ENCODE peak calls at places on chromosomes 2 and 18, in four cellular contexts. Y, P, R and D are unnamed samples.

GRCh38 chr2:176101216-176101845 is 1.7 kb downstream of the HOXD12 start:
- DNase-seq in P (no peak), Y (no peak), R (no peak), D (no peak)

GRCh38 chr18:79576686-79577351 is 102.8 kb upstream of the CTDP1 start:
- DNase-seq in Y (no peak), P (no peak), R (no peak), D (no peak)

GRCh38 chr2:120222186-120223033 is 790 bp downstream of the TMEM185B start:
- DNase-seq in P (peak; percentile 37), R (no peak), Y (no peak), D (no peak)

GRCh38 chr2:47007221-47007825 is 91.7 kb upstream of the MCFD2 start:
- DNase-seq in P (no peak), Y (no peak), R (no peak), D (no peak)

GRCh38 chr2:179898873-179899272 is 37.5 kb upstream of the ZNF385B start:
- DNase-seq in R (peak; percentile 26), P (no peak), Y (peak; percentile 26), D (no peak)

GRCh38 chr2:111226797-111227700 is 106.3 kb downstream of the BCL2L11 start:
- DNase-seq in Y (no peak), P (no peak), R (no peak), D (no peak)

GRCh38 chr18:3794537-3795348 is 344.8 kb downstream of the TGIF1 start:
- DNase-seq in Y (no peak), P (no peak), R (peak; percentile 95), D (no peak)

GRCh38 chr2:215548714-215549113 is 112.8 kb upstream of the FN1 start:
- DNase-seq in Y (no peak), P (no peak), R (peak; percentile 83), D (no peak)

GRCh38 chr2:157785200-157785599 is 90.9 kb downstream of the ACVR1 start:
- DNase-seq in P (no peak), R (peak; percentile 42), Y (no peak), D (no peak)

GRCh38 chr2:205060269-205060668 is 515.0 kb downstream of the PARD3B start:
- DNase-seq in R (peak; percentile 55), P (no peak), Y (no peak), D (no peak)

GRCh38 chr2:168343586-168343985 is 96.2 kb upstream of the STK39 start:
- DNase-seq in R (peak; percentile 35), P (no peak), Y (no peak), D (no peak)

GRCh38 chr2:177778472-177778871 is 294.1 kb downstream of the PDE11A start:
- DNase-seq in P (no peak), R (no peak), Y (no peak), D (no peak)

GRCh38 chr18:21444465-21445023 is 156.0 kb downstream of the ESCO1 start:
- DNase-seq in R (peak; percentile 48), P (no peak), Y (peak; percentile 58), D (no peak)

GRCh38 chr2:42830922-42831574 is 38.7 kb upstream of the HAAO start:
- DNase-seq in Y (no peak), P (no peak), R (no peak), D (no peak)

GRCh38 chr2:240952496-240953246 is 45.7 kb upstream of the SNED1 start:
- DNase-seq in P (peak; percentile 29), R (no peak), Y (no peak), D (peak; percentile 0)

GRCh38 chr2:196284033-196284844 is 112.9 kb upstream of the STK17B start:
- DNase-seq in Y (no peak), P (no peak), R (no peak), D (no peak)

GRCh38 chr2:31945572-31945935 is 65.3 kb downstream of the MEMO1 start:
- DNase-seq in R (no peak), Y (no peak), P (no peak), D (no peak)

GRCh38 chr18:76213996-76214395 is 281.0 kb downstream of the ZNF516 start:
- DNase-seq in Y (no peak), P (no peak), R (no peak), D (no peak)

GRCh38 chr18:76205906-76206305 is 289.1 kb downstream of the ZNF516 start:
- DNase-seq in P (no peak), Y (no peak), R (no peak), D (no peak)

GRCh38 chr18:76212958-76213357 is 282.1 kb downstream of the ZNF516 start:
- DNase-seq in R (no peak), Y (no peak), P (no peak), D (no peak)

GRCh38 chr18:76208632-76209308 is 286.3 kb downstream of the ZNF516 start:
- DNase-seq in Y (peak; percentile 5), R (no peak), P (no peak), D (no peak)

DNA sequence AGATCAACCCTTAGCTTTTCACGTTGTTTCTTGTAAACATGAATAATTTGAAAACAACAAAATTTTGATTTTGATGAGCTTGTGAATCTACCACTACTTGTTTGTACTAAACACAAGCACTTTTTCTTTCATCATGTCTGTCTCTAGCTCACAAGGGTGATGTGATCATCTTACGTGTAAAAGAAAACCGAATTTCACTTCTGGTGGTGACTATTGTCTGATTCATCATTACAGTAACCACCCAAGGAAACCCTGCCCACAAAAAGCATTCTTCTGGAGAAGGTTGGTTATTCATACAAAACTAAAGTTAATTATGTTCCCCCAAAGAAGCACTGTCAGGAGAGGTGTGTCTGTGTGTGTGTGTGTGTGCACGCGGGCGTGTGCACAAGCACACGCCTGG is 285.4 kb downstream of the ZNF516 start:
- DNase-seq in Y (no peak), P (no peak), R (peak; percentile 90), D (no peak)
- TF ChIP-seq CTCF in Y (no peak), P (no peak), R (no peak), D (no peak)

GRCh38 chr18:28637897-28638296 is 461.0 kb upstream of the CDH2 start:
- DNase-seq in R (no peak), P (no peak), Y (no peak), D (no peak)
- TF ChIP-seq CTCF in R (peak; percentile 2), P (no peak), Y (no peak), D (no peak)

GRCh38 chr2:233871432-233871831 is 3.2 kb upstream of the MSL3B start:
- DNase-seq in Y (no peak), R (no peak), P (no peak), D (no peak)

GRCh38 chr2:233867993-233868532 is at the start of gene MSL3B:
- DNase-seq in R (peak; percentile 51), P (peak; percentile 56), Y (peak; percentile 64), D (peak; percentile 53)

GRCh38 chr2:233866479-233866878 is 1.7 kb downstream of the MSL3B start:
- DNase-seq in Y (no peak), R (no peak), P (no peak), D (no peak)

GRCh38 chr2:233862261-233862768 is 5.9 kb downstream of the MSL3B start:
- DNase-seq in R (no peak), P (no peak), Y (no peak), D (no peak)

DNA sequence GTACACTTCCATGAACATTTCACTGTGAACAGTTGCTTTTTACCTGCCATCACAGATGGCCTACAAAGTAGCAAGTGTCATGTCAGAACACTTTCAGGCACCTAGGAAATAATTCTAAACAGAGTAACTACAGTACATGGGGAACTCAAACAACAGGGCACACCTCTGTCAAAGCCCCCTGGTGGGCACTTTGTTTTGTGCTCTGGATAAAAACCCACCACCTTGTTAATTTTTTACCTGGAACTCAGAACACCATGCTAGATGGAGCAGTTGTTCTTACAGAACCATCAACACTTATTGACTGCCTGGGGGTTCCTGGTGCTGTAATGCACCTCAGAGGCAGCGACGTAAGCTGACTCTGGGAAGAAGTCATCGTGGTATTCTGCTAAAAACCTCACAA is 2.3 kb downstream of the MSL3B start:
- DNase-seq in P (no peak), Y (no peak), R (no peak), D (no peak)
- TF ChIP-seq CTCF in P (peak; percentile 45), Y (peak; percentile 17), R (no peak), D (no peak)

GRCh38 chr2:129623783-129624182 is 355.7 kb upstream of the RAB6C start:
- DNase-seq in R (no peak), Y (no peak), P (no peak), D (no peak)

DNA sequence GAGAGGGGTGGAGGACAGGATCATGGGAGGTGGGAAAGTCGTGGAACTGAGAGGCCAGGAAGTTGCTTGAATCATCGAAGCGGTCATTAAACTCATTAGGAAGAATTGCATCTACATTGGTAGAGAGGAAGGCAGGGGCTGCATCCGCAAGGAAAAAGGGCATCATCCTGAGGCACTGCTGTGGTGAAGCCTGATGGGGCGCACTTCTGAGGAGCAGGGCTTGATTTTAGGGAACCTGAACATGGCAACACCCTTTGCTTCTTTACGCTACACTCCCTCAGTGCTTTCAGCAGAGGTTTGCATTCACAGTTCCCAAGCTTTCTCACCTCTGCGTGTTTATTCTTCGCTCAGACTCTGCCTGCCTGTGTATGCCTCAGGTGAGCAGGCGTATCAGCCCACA is 352.0 kb upstream of the RAB6C start:
- DNase-seq in Y (no peak), R (no peak), P (no peak), D (no peak)
- TF ChIP-seq CTCF in Y (no peak), R (no peak), P (no peak), D (no peak)

DNA sequence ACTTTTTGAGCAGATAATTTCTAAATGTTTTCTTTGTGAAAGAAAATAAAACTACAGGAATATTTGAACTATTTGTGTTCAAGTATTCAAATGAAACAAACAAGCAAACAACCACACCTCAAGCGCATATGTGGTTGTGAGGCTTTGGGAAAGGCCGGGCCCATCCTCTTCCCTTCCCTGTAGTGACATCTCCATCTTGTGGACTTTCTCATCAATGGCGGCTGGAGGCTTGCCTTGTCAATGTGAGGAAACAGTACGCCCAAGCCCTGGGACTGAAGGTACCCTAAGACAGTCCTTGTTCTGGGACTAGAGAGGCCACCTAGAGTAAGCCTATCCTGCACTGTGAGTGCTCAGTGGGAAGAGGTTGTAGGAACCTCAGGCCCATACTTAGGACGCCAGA is 166.8 kb downstream of the TPGS2 start:
- DNase-seq in R (no peak), Y (no peak), P (no peak), D (no peak)
- TF ChIP-seq CTCF in R (peak; percentile 39), Y (peak; percentile 9), P (no peak), D (no peak)

GRCh38 chr2:1742680-1743395 is 1.5 kb downstream of the PXDN start:
- DNase-seq in P (no peak), Y (peak; percentile 80), R (peak; percentile 90), D (no peak)
- TF ChIP-seq CTCF in P (no peak), Y (peak; percentile 67), R (peak; percentile 75), D (no peak)

DNA sequence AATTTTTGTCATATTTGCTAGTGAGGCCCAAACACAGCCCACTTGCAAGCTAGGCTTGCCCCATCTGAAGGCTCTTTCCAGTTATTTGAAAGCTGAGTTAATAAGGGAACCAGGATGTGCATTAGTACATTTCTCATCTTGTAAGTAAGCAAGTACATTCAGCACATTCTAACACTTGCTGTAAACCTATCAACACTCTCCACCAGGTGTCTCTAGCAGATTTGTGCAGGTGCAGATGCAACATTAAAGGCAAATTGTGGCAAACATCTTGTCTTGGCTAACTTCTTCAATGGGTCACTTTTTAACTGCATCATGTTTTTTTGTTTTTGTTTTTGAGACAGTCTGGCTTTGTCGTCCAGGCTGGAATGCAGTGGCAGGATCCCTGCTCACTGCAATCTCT is 25.3 kb upstream of the MFSD6 start:
- DNase-seq in P (peak; percentile 49), Y (peak; percentile 19), R (peak; percentile 65), D (no peak)
- TF ChIP-seq CTCF in P (peak; percentile 66), Y (peak; percentile 31), R (peak; percentile 91), D (peak; percentile 51)